ENCODE peak calls at places on chromosome 13, in four cellular contexts. C is NCI-H774; A is stimulated activated CD4-positive, alpha-beta T cell treated with anti-CD3 and anti-CD28 coated beads, Interleukin-15, amount 100 ng/mL, for 1 hour; V is Caki2. P is an unnamed sample.
A peak's percentile ranks its signal among the peaks of the same experiment; 100 is the strongest.

GRCh38 chr13:100710176-100710575 is 35.6 kb upstream of the TMTC4 start:
- DNase-seq in C (no peak), A (no peak), V (peak; percentile 31), P (no peak)

GRCh38 chr13:43431279-43431678 is 355.5 kb downstream of the ENOX1 start:
- DNase-seq in C (no peak), A (no peak), V (no peak), P (no peak)

GRCh38 chr13:86788624-86789023 is 882.5 kb upstream of the SLITRK5 start:
- DNase-seq in C (no peak), A (no peak), V (no peak), P (no peak)

GRCh38 chr13:28558126-28558525 is 63.2 kb upstream of the FLT1 start:
- DNase-seq in C (no peak), A (no peak), V (no peak), P (no peak)

GRCh38 chr13:99431927-99432636 is 69.2 kb upstream of the TM9SF2 start:
- DNase-seq in C (no peak), A (no peak), V (no peak), P (no peak)

GRCh38 chr13:69300131-69300530 is 807.5 kb upstream of the ATXN8OS start:
- DNase-seq in C (no peak), A (no peak), V (no peak), P (no peak)

GRCh38 chr13:46633416-46633815 is 80.4 kb downstream of the LRCH1 start:
- DNase-seq in C (no peak), A (no peak), V (peak; percentile 57), P (no peak)

GRCh38 chr13:76912476-76912875 is 26.3 kb upstream of the KCTD12 start:
- DNase-seq in C (no peak), A (no peak), V (no peak), P (no peak)

GRCh38 chr13:80096383-80096782 is 244.5 kb downstream of the SPRY2 start:
- DNase-seq in C (no peak), A (no peak), V (no peak), P (no peak)

GRCh38 chr13:72121466-72121865 is 254.5 kb upstream of the DACH1 start:
- DNase-seq in C (no peak), A (no peak), V (no peak), P (no peak)

GRCh38 chr13:66994498-66995365 is 235.4 kb downstream of the PCDH9 start:
- DNase-seq in C (no peak), A (no peak), V (peak; percentile 11), P (no peak)

GRCh38 chr13:54110597-54110996 is 1082.0 kb downstream of the OLFM4 start:
- DNase-seq in C (no peak), A (no peak), V (no peak), P (no peak)

GRCh38 chr13:112353856-112354255 is 22.3 kb upstream of the SPACA7 start:
- DNase-seq in C (no peak), A (no peak), V (no peak), P (no peak)

GRCh38 chr13:88919970-88920628 is 1248.9 kb downstream of the SLITRK5 start:
- DNase-seq in C (no peak), A (peak; percentile 4), V (no peak), P (no peak)

GRCh38 chr13:48132961-48133360 is 38.1 kb upstream of the MED4 start:
- DNase-seq in C (no peak), A (no peak), V (no peak), P (no peak)